ENCODE peak calls at places on chromosomes 6 and 20, in six cellular contexts. Y, E, G, C, F and U are unnamed samples.

GRCh38 chr6:6723792-6724318 is 135.3 kb downstream of the LY86 start:
- DNase-seq in E (no peak), C (peak; percentile 65), G (no peak), F (no peak), Y (no peak), U (no peak)

GRCh38 chr6:143034689-143035334 is 25.9 kb upstream of the AIG1 start:
- DNase-seq in F (no peak), E (no peak), Y (no peak), C (peak; percentile 68), G (no peak), U (no peak)

GRCh38 chr6:98847392-98847766 is 13.0 kb downstream of the POU3F2 start:
- DNase-seq in G (no peak), F (no peak), C (no peak), E (no peak), Y (no peak), U (no peak)

GRCh38 chr6:90256698-90257485 is 39.8 kb downstream of the BACH2 start:
- DNase-seq in Y (no peak), E (no peak), F (no peak), C (no peak), G (peak; percentile 85), U (no peak)

GRCh38 chr20:64268180-64268579 is 12.6 kb downstream of the PCMTD2 start:
- DNase-seq in Y (no peak), F (no peak), G (no peak), E (peak; percentile 36), C (no peak), U (no peak)

GRCh38 chr6:88866856-88867255 is 96.6 kb downstream of the RNGTT start:
- DNase-seq in E (no peak), G (peak; percentile 80), F (no peak), Y (no peak), C (no peak), U (no peak)

GRCh38 chr6:160297310-160297709 is 38.7 kb upstream of the SLC22A2 start:
- DNase-seq in F (no peak), C (peak; percentile 41), E (peak; percentile 4), Y (no peak), G (no peak), U (no peak)

GRCh38 chr6:43758617-43759050 is 11.4 kb upstream of the VEGFA start:
- DNase-seq in Y (peak; percentile 66), F (peak; percentile 68), G (no peak), E (peak; percentile 75), C (no peak), U (peak; percentile 52)

GRCh38 chr20:16587066-16587465 is 13.8 kb upstream of the KIF16B start:
- DNase-seq in Y (no peak), E (no peak), C (no peak), G (no peak), F (no peak), U (no peak)

GRCh38 chr6:24659547-24659946 is 7.2 kb downstream of the TDP2 start:
- DNase-seq in C (no peak), G (no peak), E (no peak), F (no peak), Y (no peak), U (no peak)